ENCODE peak calls at places on chromosome 7, in nine cellular contexts. U is kidney, X is foreskin fibroblast, M is fibroblast of pulmonary artery, G is Calu3, E is GM10248, D is hepatocyte, K is nephron progenitor cell, T is mammary epithelial cell. L is an unnamed sample.
A peak's percentile ranks its signal among the peaks of the same experiment; 100 is the strongest.

GRCh38 chr7:157501576-157501975 is 164.8 kb downstream of the DNAJB6 start:
- DNase-seq in U (no peak), X (no peak), M (no peak), G (no peak), E (no peak), D (no peak), K (no peak), T (no peak), L (no peak)

GRCh38 chr7:119482209-119482608 is 790.8 kb upstream of the KCND2 start:
- DNase-seq in U (no peak), X (no peak), M (peak; percentile 11), G (peak; percentile 51), E (peak; percentile 23), D (peak; percentile 58), K (peak; percentile 32), T (peak; percentile 11), L (no peak)

GRCh38 chr7:105594034-105594433 is 12.7 kb upstream of the EFCAB10 start:
- DNase-seq in U (no peak), X (no peak), M (no peak), G (no peak), E (no peak), D (no peak), K (no peak), T (no peak), L (no peak)

GRCh38 chr7:2707481-2707880 is 19.5 kb downstream of the AMZ1 start:
- DNase-seq in U (no peak), X (no peak), M (no peak), G (no peak), E (no peak), D (no peak), K (no peak), T (no peak), L (no peak)

GRCh38 chr7:116561697-116562483 is 37.1 kb downstream of the CAV1 start:
- DNase-seq in U (no peak), X (peak; percentile 70), M (no peak), G (no peak), E (no peak), D (no peak), K (no peak), T (peak; percentile 18), L (no peak)

GRCh38 chr7:48304641-48305040 is 133.4 kb downstream of the ABCA13 start:
- DNase-seq in U (no peak), X (no peak), M (no peak), G (no peak), E (no peak), D (no peak), K (no peak), T (no peak), L (no peak)

GRCh38 chr7:55019329-55019690 is 493 bp downstream of the EGFR start:
- DNase-seq in U (peak; percentile 93), X (peak; percentile 67), M (peak; percentile 30), G (peak; percentile 78), E (peak; percentile 31), D (peak; percentile 74), K (peak; percentile 73), T (no peak), L (peak; percentile 68)

GRCh38 chr7:152588350-152588749 is 87.6 kb downstream of the XRCC2 start:
- DNase-seq in U (no peak), X (no peak), M (peak; percentile 88), G (peak; percentile 56), E (no peak), D (peak; percentile 49), K (no peak), T (peak; percentile 65), L (no peak)

GRCh38 chr7:117816727-117817126 is 56.5 kb downstream of the CTTNBP2 start:
- DNase-seq in U (no peak), X (peak; percentile 53), M (no peak), G (no peak), E (no peak), D (no peak), K (no peak), T (no peak), L (no peak)

GRCh38 chr7:1341361-1341675 is 108.6 kb downstream of the UNCX start:
- DNase-seq in U (peak; percentile 63), X (no peak), M (no peak), G (no peak), E (no peak), D (no peak), K (no peak), T (no peak), L (no peak)

DNA sequence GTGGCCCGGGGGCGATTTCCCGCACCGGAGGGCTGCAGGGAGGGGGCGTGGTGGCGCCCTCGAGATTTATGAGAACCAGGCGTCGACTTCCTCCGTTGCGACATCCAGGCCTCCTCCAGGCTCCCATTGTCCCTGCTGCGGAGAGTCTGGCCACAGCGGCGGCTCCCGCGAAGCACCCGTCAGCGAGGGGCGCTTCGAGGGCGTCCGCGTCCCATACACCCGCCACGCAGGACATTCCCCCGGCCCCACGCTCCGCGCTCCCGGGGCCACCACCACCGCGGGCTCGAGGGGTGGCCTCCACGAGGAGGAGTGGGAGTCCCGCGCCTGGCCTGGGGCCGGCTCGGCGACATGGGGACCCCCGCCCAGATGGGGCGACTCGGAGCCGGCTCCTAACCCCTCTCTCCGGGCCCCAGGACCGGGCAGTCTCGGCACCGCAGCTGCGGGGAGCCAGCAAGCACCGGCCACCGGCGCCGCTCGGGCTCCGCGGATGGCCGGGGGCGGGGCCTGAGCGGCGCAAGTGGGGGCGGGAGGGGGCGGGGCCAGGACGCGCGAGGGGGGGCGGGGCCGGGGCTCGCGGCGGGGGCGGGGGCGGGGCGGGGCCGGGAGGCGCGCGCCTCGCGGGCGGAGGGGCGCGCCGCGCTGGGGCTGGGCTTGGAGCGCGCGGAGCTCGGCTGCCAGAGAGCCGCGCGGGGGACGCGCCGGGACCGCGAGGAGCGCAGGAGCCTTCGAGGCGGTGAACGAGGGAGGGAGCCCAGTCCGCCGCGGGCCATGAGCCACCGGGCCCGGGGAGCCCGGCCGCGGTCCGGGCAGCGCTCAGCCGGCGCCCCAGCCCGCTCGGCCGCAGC is at the start of gene SH2B2:
- DNase-seq in U (peak; percentile 93), X (peak; percentile 82), M (peak; percentile 78), G (peak; percentile 52), E (peak; percentile 85), D (peak; percentile 87), K (peak; percentile 77), T (peak; percentile 32), L (peak; percentile 59)
- TF ChIP-seq CTCF in U (no peak), X (no peak), M (no peak), G (no peak), E (no peak), D (no peak), K (no peak), T (no peak), L (no peak)

GRCh38 chr7:24891173-24891787 is 88.7 kb downstream of the OSBPL3 start:
- DNase-seq in U (no peak), X (no peak), M (no peak), G (no peak), E (no peak), D (no peak), K (no peak), T (no peak), L (no peak)

GRCh38 chr7:24896031-24896433 is 83.9 kb downstream of the OSBPL3 start:
- DNase-seq in U (no peak), X (no peak), M (no peak), G (no peak), E (peak; percentile 75), D (no peak), K (no peak), T (no peak), L (no peak)

GRCh38 chr7:24898691-24899090 is 81.3 kb downstream of the OSBPL3 start:
- DNase-seq in U (no peak), X (peak; percentile 37), M (no peak), G (no peak), E (peak; percentile 44), D (no peak), K (no peak), T (peak; percentile 75), L (no peak)

GRCh38 chr7:24889611-24890010 is 90.4 kb downstream of the OSBPL3 start:
- DNase-seq in U (no peak), X (no peak), M (no peak), G (no peak), E (no peak), D (no peak), K (no peak), T (no peak), L (no peak)

DNA sequence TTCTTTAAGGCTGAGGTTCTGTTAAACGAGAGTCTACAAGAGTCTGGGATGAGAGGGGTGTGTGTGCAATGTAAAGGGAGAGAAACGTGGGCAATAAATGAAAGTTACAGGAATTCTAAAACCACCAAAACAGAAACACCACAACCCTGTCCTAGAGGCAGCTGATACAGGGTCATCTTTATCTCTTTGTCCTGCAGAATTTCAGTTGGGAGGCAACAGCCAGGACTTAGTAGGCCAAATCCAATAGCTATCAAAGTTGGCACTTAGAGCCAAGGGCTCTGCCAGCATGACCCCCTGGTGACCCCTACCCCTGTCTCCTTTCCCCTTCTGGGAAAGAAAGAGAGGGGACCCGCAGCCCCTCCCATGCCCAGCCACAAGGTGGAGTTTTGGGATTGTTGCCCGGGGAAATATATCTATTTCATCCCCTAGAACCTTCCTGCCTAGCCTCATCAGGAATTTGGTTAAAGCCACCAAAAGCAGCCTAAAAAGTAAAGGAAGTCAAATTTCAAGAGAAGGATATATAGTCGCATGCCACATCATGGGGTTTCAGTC is 85.2 kb downstream of the OSBPL3 start:
- DNase-seq in U (no peak), X (peak; percentile 40), M (no peak), G (peak; percentile 58), E (no peak), D (no peak), K (no peak), T (no peak), L (no peak)
- TF ChIP-seq CTCF in U (no peak), X (peak; percentile 37), M (peak; percentile 43), G (peak; percentile 60), E (no peak), D (peak; percentile 8), K (no peak), T (peak; percentile 38), L (no peak)

GRCh38 chr7:98678215-98678614 is 61.1 kb downstream of the NPTX2 start:
- DNase-seq in U (no peak), X (no peak), M (no peak), G (no peak), E (no peak), D (no peak), K (no peak), T (no peak), L (no peak)

GRCh38 chr7:98670186-98670585 is 53.1 kb downstream of the NPTX2 start:
- DNase-seq in U (no peak), X (no peak), M (no peak), G (no peak), E (no peak), D (no peak), K (no peak), T (no peak), L (no peak)

GRCh38 chr7:98671733-98672331 is 54.7 kb downstream of the NPTX2 start:
- DNase-seq in U (no peak), X (no peak), M (no peak), G (no peak), E (no peak), D (no peak), K (no peak), T (no peak), L (no peak)

GRCh38 chr7:98674881-98675280 is 57.8 kb downstream of the NPTX2 start:
- DNase-seq in U (no peak), X (no peak), M (no peak), G (no peak), E (no peak), D (no peak), K (no peak), T (no peak), L (no peak)

GRCh38 chr7:98674461-98674860 is 57.4 kb downstream of the NPTX2 start:
- DNase-seq in U (no peak), X (no peak), M (no peak), G (peak; percentile 1), E (no peak), D (no peak), K (no peak), T (no peak), L (no peak)
- TF ChIP-seq CTCF in U (no peak), X (no peak), M (no peak), G (no peak), E (no peak), D (no peak), K (no peak), T (no peak), L (no peak)

GRCh38 chr7:129730159-129730558 is 118.6 kb downstream of the NRF1 start:
- DNase-seq in U (no peak), X (no peak), M (no peak), G (no peak), E (no peak), D (no peak), K (no peak), T (no peak), L (no peak)
- TF ChIP-seq CTCF in U (no peak), X (no peak), M (no peak), G (no peak), E (no peak), D (no peak), K (no peak), T (no peak), L (no peak)

L was measured in mesothelial cell of epicardium.